ENCODE peak calls at places on chromosomes 12 and 14, in seven cellular contexts. P is dorsolateral prefrontal cortex, T is stomach, S is GM06990, F is omental fat pad, Y is A673, U is brain microvascular endothelial cell. O is an unnamed sample.

GRCh38 chr12:49615725-49616124 is 7.6 kb upstream of the PRPF40B start:
- DNase-seq in F (no peak), S (no peak), Y (no peak), T (no peak), P (no peak), U (no peak), O (no peak)

GRCh38 chr12:100672075-100672592 is 98.7 kb downstream of the GAS2L3 start:
- DNase-seq in S (peak; percentile 19), F (no peak), U (no peak), T (no peak), Y (peak; percentile 59), P (no peak), O (no peak)

GRCh38 chr12:93862424-93862823 is 185.2 kb downstream of the CRADD start:
- DNase-seq in P (no peak), U (no peak), Y (no peak), S (no peak), T (no peak), F (no peak), O (no peak)

GRCh38 chr12:128771681-128772080 is 52.1 kb downstream of the SLC15A4 start:
- DNase-seq in Y (no peak), F (no peak), U (no peak), P (no peak), S (no peak), T (no peak), O (no peak)

GRCh38 chr14:64943981-64944520 is 1.5 kb upstream of the GPX2 start:
- DNase-seq in U (no peak), Y (no peak), F (no peak), P (no peak), T (no peak), S (no peak), O (no peak)

GRCh38 chr12:1444142-1444516 is 150.3 kb downstream of the FBXL14 start:
- DNase-seq in P (no peak), Y (no peak), F (no peak), S (no peak), T (no peak), U (no peak), O (no peak)

GRCh38 chr14:23061995-23062394 is 4.7 kb upstream of the CDH24 start:
- DNase-seq in P (no peak), F (peak; percentile 64), S (no peak), U (peak; percentile 96), T (peak; percentile 61), Y (peak; percentile 93), O (no peak)

GRCh38 chr12:111775205-111776193 is 8.8 kb downstream of the ALDH2 start:
- DNase-seq in P (no peak), S (peak; percentile 59), T (peak; percentile 91), F (peak; percentile 39), Y (no peak), U (peak; percentile 66), O (no peak)

GRCh38 chr12:80763874-80764273 is 47.2 kb downstream of the MYF5 start:
- DNase-seq in Y (peak; percentile 74), P (no peak), F (no peak), T (no peak), S (no peak), U (peak; percentile 21), O (no peak)

GRCh38 chr14:39232554-39233415 is 930 bp upstream of the MIA2 start:
- DNase-seq in S (no peak), P (no peak), T (no peak), U (peak; percentile 77), F (no peak), Y (no peak), O (no peak)

GRCh38 chr14:37566811-37567371 is 28.2 kb downstream of the FOXA1 start:
- DNase-seq in P (no peak), S (no peak), Y (no peak), F (no peak), U (no peak), T (no peak), O (no peak)

GRCh38 chr12:117525766-117526165 is 164.3 kb upstream of the NOS1 start:
- DNase-seq in T (no peak), F (no peak), U (no peak), Y (no peak), S (no peak), P (no peak), O (no peak)

GRCh38 chr12:131101006-131101405 is 147.3 kb downstream of the ADGRD1 start:
- DNase-seq in P (no peak), Y (no peak), F (peak; percentile 12), U (no peak), S (no peak), T (peak; percentile 5), O (no peak)

GRCh38 chr12:108773798-108774788 is 42.8 kb upstream of the CORO1C start:
- DNase-seq in U (peak; percentile 75), S (no peak), T (peak; percentile 39), Y (peak; percentile 55), P (peak; percentile 59), F (peak; percentile 43), O (no peak)

GRCh38 chr12:130336723-130337475 is 788 bp upstream of the PIWIL1 start:
- DNase-seq in P (no peak), F (no peak), T (no peak), U (no peak), Y (no peak), S (no peak), O (no peak)

GRCh38 chr12:57239587-57240068 is 10.1 kb downstream of the SHMT2 start:
- DNase-seq in U (no peak), Y (no peak), F (no peak), S (no peak), P (no peak), T (no peak), O (no peak)

GRCh38 chr12:57240926-57241555 is 9.9 kb downstream of the STAC3 start:
- DNase-seq in Y (no peak), S (no peak), P (no peak), T (no peak), F (no peak), U (no peak), O (no peak)

GRCh38 chr12:57238854-57239554 is 9.5 kb downstream of the SHMT2 start:
- DNase-seq in S (peak; percentile 91), P (peak; percentile 79), Y (peak; percentile 92), U (peak; percentile 76), F (peak; percentile 83), T (peak; percentile 89), O (peak; percentile 99)

GRCh38 chr12:57241556-57242310 is 9.3 kb downstream of the STAC3 start:
- DNase-seq in S (no peak), U (no peak), T (no peak), P (no peak), F (no peak), Y (no peak), O (peak; percentile 51)

DNA sequence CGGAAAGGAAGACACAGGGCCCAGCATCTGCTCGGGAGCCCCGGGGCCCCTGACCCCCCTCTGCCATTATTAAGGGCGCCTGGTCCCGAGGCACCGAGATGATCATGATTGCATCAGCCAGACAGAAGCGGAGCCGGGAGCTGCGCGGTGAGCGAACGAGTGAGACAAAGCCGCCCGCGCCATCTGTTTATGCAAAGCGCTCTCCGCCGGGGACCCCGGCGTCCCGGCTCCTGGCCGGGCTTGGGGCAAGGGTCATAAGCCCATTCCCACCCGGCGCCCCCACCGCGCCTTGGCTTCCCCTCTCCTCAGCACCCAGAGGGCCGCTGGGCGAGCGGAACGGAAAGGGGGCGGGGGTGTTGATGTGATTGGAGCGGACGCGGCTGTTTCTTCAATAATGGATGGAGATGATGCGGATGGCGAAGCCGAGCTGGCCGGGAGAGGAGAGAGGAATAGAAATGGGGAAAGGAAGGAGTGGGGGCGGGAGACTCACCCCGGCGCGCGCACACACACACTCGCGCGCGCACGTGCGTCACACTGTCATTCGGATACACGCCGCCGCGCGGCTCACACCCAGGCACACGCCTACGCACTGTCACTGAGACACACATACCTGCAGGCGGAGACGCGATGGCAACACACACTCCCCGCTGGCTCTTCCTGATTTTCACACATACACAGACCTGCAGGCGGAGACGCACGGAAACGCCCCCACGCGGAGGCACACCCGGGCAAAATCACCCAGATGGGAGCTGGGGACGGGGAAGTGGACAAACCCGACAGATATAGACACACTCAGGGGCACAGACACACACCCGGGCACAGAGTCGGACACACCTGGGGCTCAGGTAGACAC is 10.7 kb downstream of the STAC3 start:
- DNase-seq in S (peak; percentile 78), F (no peak), U (no peak), P (peak; percentile 57), T (peak; percentile 52), Y (peak; percentile 84), O (peak; percentile 57)
- TF ChIP-seq CTCF in S (no peak), F (no peak), U (no peak), P (no peak), T (no peak), Y (no peak), O (no peak)

GRCh38 chr14:90726656-90727055 is 89.6 kb downstream of the TTC7B start:
- DNase-seq in U (peak; percentile 60), S (no peak), F (no peak), P (no peak), Y (peak; percentile 82), T (peak; percentile 35), O (no peak)
- TF ChIP-seq CTCF in U (peak; percentile 43), S (no peak), F (no peak), P (peak; percentile 39), Y (peak; percentile 56), T (no peak), O (no peak)

GRCh38 chr12:106204312-106204711 is 43.5 kb downstream of the CKAP4 start:
- DNase-seq in T (no peak), U (no peak), Y (no peak), P (no peak), F (no peak), S (no peak), O (no peak)

GRCh38 chr12:106205208-106206069 is 42.4 kb downstream of the CKAP4 start:
- DNase-seq in Y (peak; percentile 13), P (no peak), S (no peak), T (no peak), F (no peak), U (no peak), O (no peak)
- TF ChIP-seq CTCF in Y (peak; percentile 25), P (peak; percentile 9), S (peak; percentile 26), T (no peak), F (no peak), U (no peak), O (peak; percentile 39)

GRCh38 chr12:52423661-52424503 is 10.3 kb downstream of the KRT75 start:
- DNase-seq in Y (no peak), S (no peak), U (no peak), F (no peak), P (no peak), T (no peak), O (no peak)

GRCh38 chr12:52428121-52428520 is 6.0 kb downstream of the KRT75 start:
- DNase-seq in Y (no peak), U (no peak), S (no peak), T (no peak), P (no peak), F (no peak), O (no peak)

GRCh38 chr12:52425466-52425865 is 8.7 kb downstream of the KRT75 start:
- DNase-seq in U (no peak), F (no peak), T (no peak), S (no peak), P (no peak), Y (no peak), O (no peak)

GRCh38 chr12:52426034-52426433 is 8.1 kb downstream of the KRT75 start:
- DNase-seq in F (no peak), U (no peak), S (no peak), Y (no peak), P (no peak), T (no peak), O (no peak)

DNA sequence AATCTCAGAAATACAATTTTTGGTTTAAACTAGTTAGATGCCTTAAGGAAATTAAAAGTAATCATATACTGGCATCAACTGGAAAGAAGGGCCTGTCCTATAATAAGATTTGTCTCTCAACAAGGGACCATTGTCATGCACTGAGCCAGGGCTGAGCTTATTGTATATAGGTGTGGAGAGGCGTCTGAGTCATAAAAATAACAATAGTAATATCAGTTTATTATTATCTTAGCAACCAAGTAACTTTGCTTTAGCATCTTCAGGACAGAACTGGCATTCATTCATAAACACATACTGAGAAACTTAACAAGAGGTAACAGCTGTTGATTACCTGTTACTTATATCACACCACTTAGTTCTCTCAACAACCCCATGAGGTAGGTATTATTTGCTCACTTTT is 7.1 kb downstream of the KRT75 start:
- DNase-seq in U (no peak), Y (no peak), T (no peak), P (no peak), F (no peak), S (no peak), O (no peak)
- TF ChIP-seq CTCF in U (no peak), Y (no peak), T (no peak), P (no peak), F (no peak), S (no peak), O (no peak)

O was measured in D721Med.